ENCODE peak calls at places on chromosomes 4 and X, in four cellular contexts. Q is WTC11, Y is K562, T is GM12878. F is an unnamed sample.

GRCh38 chr4:7134737-7135388 is 57.5 kb upstream of the SORCS2 start:
- DNase-seq in Y (no peak), Q (no peak), T (no peak), F (no peak)

GRCh38 chr4:135120190-135120589 is 918.6 kb upstream of the PABPC4L start:
- DNase-seq in T (no peak), Q (no peak), Y (no peak), F (no peak)

GRCh38 chrX:32673193-32673592 is 538.2 kb downstream of the DMD start:
- DNase-seq in T (no peak), Q (no peak), Y (no peak), F (peak)

GRCh38 chr4:165347647-165348569 is 20.4 kb downstream of the MSMO1 start:
- DNase-seq in Y (no peak), Q (no peak), T (no peak), F (no peak)

GRCh38 chrX:136779346-136779781 is 1.4 kb downstream of the ARHGEF6 start:
- DNase-seq in Q (no peak), Y (no peak), T (peak), F (no peak)

GRCh38 chr4:102553982-102554381 is 52.8 kb downstream of the NFKB1 start:
- DNase-seq in Y (no peak), T (no peak), Q (no peak), F (no peak)

GRCh38 chr4:4427478-4427870 is 40.6 kb downstream of the NSG1 start:
- DNase-seq in Q (no peak), Y (no peak), T (no peak), F (no peak)

GRCh38 chrX:74656079-74656745 is 41.8 kb upstream of the RLIM start:
- DNase-seq in Q (no peak), Y (no peak), T (no peak), F (no peak)

GRCh38 chr4:16007471-16008095 is 44.6 kb upstream of the FGFBP2 start:
- DNase-seq in Q (no peak), T (no peak), Y (no peak), F (no peak)

GRCh38 chrX:13747836-13748235 is 13.3 kb downstream of the OFD1 start:
- DNase-seq in T (no peak), Y (peak), Q (peak), F (peak)

GRCh38 chr4:31370866-31371465 is 650.8 kb downstream of the PCDH7 start:
- DNase-seq in T (peak), Q (no peak), Y (peak), F (peak)

GRCh38 chr4:149987330-149987751 is 90.9 kb upstream of the DCLK2 start:
- DNase-seq in T (no peak), Y (no peak), Q (no peak), F (no peak)

GRCh38 chrX:2712428-2712827 is 21.3 kb downstream of the CD99 start:
- DNase-seq in Y (no peak), T (no peak), Q (no peak), F (no peak)

GRCh38 chrX:137568741-137569469 is 3.0 kb downstream of the ZIC3 start:
- DNase-seq in T (no peak), Y (no peak), Q (no peak), F (no peak)

GRCh38 chr4:91025240-91026173 is 898.3 kb downstream of the CCSER1 start:
- DNase-seq in T (no peak), Y (no peak), Q (no peak), F (no peak)

GRCh38 chr4:169115897-169116254 is 105.8 kb upstream of the CBR4 start:
- DNase-seq in T (no peak), Y (no peak), Q (no peak), F (no peak)
- TF ChIP-seq ETV6 in T (no peak), Y (no peak), Q (no peak), F (no peak)

GRCh38 chrX:139850968-139851367 is 81.9 kb downstream of the ATP11C start:
- DNase-seq in Q (no peak), T (no peak), Y (no peak), F (no peak)
- TF ChIP-seq ETV6 in Q (no peak), T (no peak), Y (no peak), F (no peak)

GRCh38 chr4:56130609-56131150 is 181.9 kb downstream of the CEP135 start:
- DNase-seq in T (no peak), Y (no peak), Q (no peak), F (no peak)

GRCh38 chr4:56127698-56128097 is 179.0 kb downstream of the CEP135 start:
- DNase-seq in Q (no peak), T (no peak), Y (no peak), F (no peak)

GRCh38 chr4:56132835-56133234 is 184.1 kb downstream of the CEP135 start:
- DNase-seq in T (no peak), Y (no peak), Q (no peak), F (no peak)

GRCh38 chr4:56128231-56128630 is 179.5 kb downstream of the CEP135 start:
- DNase-seq in Q (no peak), T (no peak), Y (no peak), F (no peak)

GRCh38 chr4:56129431-56129861 is 180.7 kb downstream of the CEP135 start:
- DNase-seq in Q (peak), Y (peak), T (no peak), F (peak)
- TF ChIP-seq ETV6 in Q (no peak), Y (no peak), T (no peak), F (no peak)

GRCh38 chr4:185534534-185534849 is 815 bp downstream of the PDLIM3 start:
- DNase-seq in T (no peak), Y (no peak), Q (no peak), F (no peak)
- TF ChIP-seq ETV6 in T (no peak), Y (no peak), Q (no peak), F (no peak)

GRCh38 chr4:87118421-87118820 is 102.0 kb downstream of the KLHL8 start:
- DNase-seq in T (no peak), Y (no peak), Q (no peak), F (no peak)

GRCh38 chr4:87117730-87118075 is 102.7 kb downstream of the KLHL8 start:
- DNase-seq in Q (no peak), Y (no peak), T (no peak), F (no peak)

GRCh38 chr4:87119965-87120364 is 100.5 kb downstream of the KLHL8 start:
- DNase-seq in T (peak), Q (no peak), Y (no peak), F (no peak)

GRCh38 chr4:87117051-87117729 is 103.2 kb downstream of the KLHL8 start:
- DNase-seq in T (no peak), Y (no peak), Q (no peak), F (peak)

DNA sequence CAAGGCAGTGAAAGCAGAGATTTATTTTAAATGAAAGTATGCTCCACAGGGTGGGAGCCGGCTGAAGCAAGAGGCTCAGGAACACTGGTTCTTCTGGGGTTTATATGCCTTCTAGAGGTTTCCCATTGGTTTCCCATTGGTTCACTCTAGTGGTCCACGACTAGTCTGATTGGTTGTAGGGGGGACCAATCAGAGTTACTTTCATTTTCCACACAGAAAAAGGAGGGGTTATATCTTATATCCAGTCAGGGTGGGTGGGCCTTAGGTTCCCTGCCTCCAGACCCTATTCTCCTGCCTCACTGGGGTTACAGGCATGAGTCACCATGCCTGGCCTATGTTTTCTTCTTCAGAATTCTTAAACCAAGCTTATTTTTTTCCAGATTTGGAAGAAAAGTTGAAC is 101.6 kb downstream of the KLHL8 start:
- DNase-seq in Y (peak), T (no peak), Q (no peak), F (no peak)
- TF ChIP-seq ETV6 in Y (no peak), T (no peak), Q (no peak), F (no peak)

GRCh38 chr4:38710053-38710452 is 46.1 kb downstream of the KLF3 start:
- DNase-seq in T (peak), Y (no peak), Q (no peak), F (no peak)
- TF ChIP-seq ETV6 in T (no peak), Y (no peak), Q (no peak), F (no peak)

DNA sequence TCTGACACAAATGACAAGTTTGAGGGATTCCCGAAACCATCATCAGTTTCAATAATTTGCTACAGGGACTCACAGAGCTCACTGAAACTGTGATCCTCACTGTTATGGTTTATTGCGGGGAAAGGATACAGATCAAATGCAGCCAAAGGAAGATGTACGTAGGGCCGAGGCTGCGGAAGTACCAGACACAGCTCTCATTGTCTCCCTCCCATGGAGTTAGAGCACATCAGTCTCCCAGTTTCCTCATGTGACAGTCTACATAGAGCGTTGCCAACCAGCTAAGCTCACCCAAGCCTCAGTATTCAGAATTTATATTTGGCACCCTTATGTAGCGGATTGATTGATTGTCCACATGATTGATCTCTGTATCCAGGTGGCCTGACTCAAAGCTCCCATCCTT is 137.8 kb upstream of the TENM3 start:
- DNase-seq in T (no peak), Q (no peak), Y (no peak), F (no peak)
- TF ChIP-seq ETV6 in T (no peak), Q (no peak), Y (no peak), F (no peak)